ENCODE peak calls at places on chromosomes 16 and 17, in six cellular contexts. P, I, U, R, V and J are unnamed samples.
A peak's percentile ranks its signal among the peaks of the same experiment; 100 is the strongest.

GRCh38 chr16:69853481-69853880 is 91.3 kb downstream of the WWP2 start:
- DNase-seq in I (no peak), U (no peak), P (no peak), R (no peak), V (no peak), J (no peak)

GRCh38 chr16:19363741-19364140 is 53.9 kb upstream of the TMC5 start:
- DNase-seq in P (no peak), I (no peak), V (no peak), U (no peak), R (no peak), J (no peak)

GRCh38 chr17:45155483-45155882 is 6.2 kb upstream of the HEXIM2 start:
- DNase-seq in I (no peak), V (peak; percentile 36), P (no peak), U (no peak), R (no peak), J (no peak)

GRCh38 chr16:88880226-88881051 is 14.0 kb upstream of the PABPN1L start:
- DNase-seq in R (no peak), P (no peak), I (no peak), V (no peak), U (no peak), J (no peak)

GRCh38 chr17:46813920-46814319 is 4.6 kb downstream of the WNT3 start:
- DNase-seq in U (no peak), P (no peak), R (no peak), I (no peak), V (no peak), J (no peak)

GRCh38 chr17:50501054-50501453 is 7.2 kb upstream of the MYCBPAP start:
- DNase-seq in V (peak; percentile 19), P (no peak), U (no peak), R (no peak), I (no peak), J (peak; percentile 75)

GRCh38 chr16:28494141-28494851 is at the start of gene APOBR:
- DNase-seq in U (no peak), P (peak; percentile 60), I (peak; percentile 69), V (peak; percentile 99), R (peak; percentile 65), J (peak; percentile 92)

GRCh38 chr16:81450783-81451491 is 6.3 kb downstream of the CMIP start:
- DNase-seq in V (no peak), R (no peak), U (no peak), P (no peak), I (no peak), J (no peak)

GRCh38 chr17:80605326-80606066 is 60.9 kb downstream of the RPTOR start:
- DNase-seq in U (no peak), V (peak; percentile 55), R (no peak), P (peak; percentile 18), I (peak; percentile 12), J (peak; percentile 81)